ENCODE peak calls at places on chromosomes 3 and 15, in eight cellular contexts. One of them, this sample, is unnamed.

GRCh38 chr15:70723927-70724326 is 39.4 kb downstream of the UACA start:
- DNase-seq in iris pigment epithelial cell: no peak
- DNase-seq in RPMI7951: no peak
- DNase-seq in NAMALWA: no peak
- DNase-seq in AG09309: no peak
- DNase-seq in GM13976: no peak
- DNase-seq in ecto neural progenitor cell: no peak
- DNase-seq in T-cell: no peak
- DNase-seq in this sample: no peak

GRCh38 chr15:77030928-77031375 is 36.0 kb downstream of the PSTPIP1 start:
- DNase-seq in iris pigment epithelial cell: no peak
- DNase-seq in RPMI7951: no peak
- DNase-seq in NAMALWA: no peak
- DNase-seq in AG09309: no peak
- DNase-seq in GM13976: peak; percentile 19
- DNase-seq in ecto neural progenitor cell: peak; percentile 69
- DNase-seq in T-cell: no peak
- DNase-seq in this sample: no peak

GRCh38 chr3:16174389-16174788 is at the start of gene GALNT15:
- DNase-seq in iris pigment epithelial cell: peak; percentile 96
- DNase-seq in RPMI7951: peak; percentile 87
- DNase-seq in NAMALWA: no peak
- DNase-seq in AG09309: peak; percentile 91
- DNase-seq in GM13976: no peak
- DNase-seq in ecto neural progenitor cell: peak; percentile 43
- DNase-seq in T-cell: no peak
- DNase-seq in this sample: peak; percentile 89

GRCh38 chr15:40968290-40969085 is 15.2 kb downstream of the CHAC1 start:
- DNase-seq in iris pigment epithelial cell: no peak
- DNase-seq in RPMI7951: no peak
- DNase-seq in NAMALWA: no peak
- DNase-seq in AG09309: no peak
- DNase-seq in GM13976: no peak
- DNase-seq in ecto neural progenitor cell: no peak
- DNase-seq in T-cell: no peak
- DNase-seq in this sample: no peak

GRCh38 chr3:184526158-184526483 is 35.5 kb upstream of the EPHB3 start:
- DNase-seq in iris pigment epithelial cell: no peak
- DNase-seq in RPMI7951: no peak
- DNase-seq in NAMALWA: no peak
- DNase-seq in AG09309: no peak
- DNase-seq in GM13976: no peak
- DNase-seq in ecto neural progenitor cell: no peak
- DNase-seq in T-cell: no peak
- DNase-seq in this sample: no peak

GRCh38 chr3:158368271-158368670 is 202.7 kb upstream of the MLF1 start:
- DNase-seq in iris pigment epithelial cell: no peak
- DNase-seq in RPMI7951: no peak
- DNase-seq in NAMALWA: no peak
- DNase-seq in AG09309: no peak
- DNase-seq in GM13976: no peak
- DNase-seq in ecto neural progenitor cell: no peak
- DNase-seq in T-cell: no peak
- DNase-seq in this sample: no peak

GRCh38 chr3:48711727-48712126 is 5.3 kb downstream of the IP6K2 start:
- DNase-seq in iris pigment epithelial cell: no peak
- DNase-seq in RPMI7951: no peak
- DNase-seq in NAMALWA: no peak
- DNase-seq in AG09309: no peak
- DNase-seq in GM13976: no peak
- DNase-seq in ecto neural progenitor cell: no peak
- DNase-seq in T-cell: no peak
- DNase-seq in this sample: no peak

GRCh38 chr3:12970684-12971083 is 102.5 kb downstream of the IQSEC1 start:
- DNase-seq in iris pigment epithelial cell: no peak
- DNase-seq in RPMI7951: no peak
- DNase-seq in NAMALWA: no peak
- DNase-seq in AG09309: no peak
- DNase-seq in GM13976: no peak
- DNase-seq in ecto neural progenitor cell: no peak
- DNase-seq in T-cell: no peak
- DNase-seq in this sample: no peak

GRCh38 chr3:127448161-127448561 is 142.4 kb downstream of the TPRA1 start:
- DNase-seq in iris pigment epithelial cell: peak; percentile 5
- DNase-seq in RPMI7951: peak; percentile 23
- DNase-seq in NAMALWA: peak; percentile 64
- DNase-seq in AG09309: no peak
- DNase-seq in GM13976: no peak
- DNase-seq in ecto neural progenitor cell: peak; percentile 34
- DNase-seq in T-cell: no peak
- DNase-seq in this sample: no peak

GRCh38 chr3:125319765-125320164 is 55.4 kb downstream of the ZNF148 start:
- DNase-seq in iris pigment epithelial cell: no peak
- DNase-seq in RPMI7951: no peak
- DNase-seq in NAMALWA: no peak
- DNase-seq in AG09309: no peak
- DNase-seq in GM13976: no peak
- DNase-seq in ecto neural progenitor cell: no peak
- DNase-seq in T-cell: no peak
- DNase-seq in this sample: no peak

GRCh38 chr3:264394-265156 is 68.0 kb downstream of the CHL1 start:
- DNase-seq in iris pigment epithelial cell: peak; percentile 89
- DNase-seq in RPMI7951: peak; percentile 42
- DNase-seq in NAMALWA: no peak
- DNase-seq in AG09309: peak; percentile 18
- DNase-seq in GM13976: no peak
- DNase-seq in ecto neural progenitor cell: no peak
- DNase-seq in T-cell: no peak
- DNase-seq in this sample: peak; percentile 93

GRCh38 chr3:110138966-110139555 is 801.7 kb upstream of the DPPA4 start:
- DNase-seq in iris pigment epithelial cell: no peak
- DNase-seq in RPMI7951: no peak
- DNase-seq in NAMALWA: no peak
- DNase-seq in AG09309: no peak
- DNase-seq in GM13976: no peak
- DNase-seq in ecto neural progenitor cell: no peak
- DNase-seq in T-cell: no peak
- DNase-seq in this sample: no peak

GRCh38 chr3:107111889-107112288 is 265.4 kb upstream of the CCDC54 start:
- DNase-seq in iris pigment epithelial cell: no peak
- DNase-seq in RPMI7951: no peak
- DNase-seq in NAMALWA: no peak
- DNase-seq in AG09309: no peak
- DNase-seq in GM13976: no peak
- DNase-seq in ecto neural progenitor cell: no peak
- DNase-seq in T-cell: no peak
- DNase-seq in this sample: no peak

GRCh38 chr15:45648521-45649200 is 13.8 kb downstream of the SQOR start:
- DNase-seq in iris pigment epithelial cell: peak; percentile 89
- DNase-seq in RPMI7951: peak; percentile 75
- DNase-seq in NAMALWA: no peak
- DNase-seq in AG09309: no peak
- DNase-seq in GM13976: no peak
- DNase-seq in ecto neural progenitor cell: no peak
- DNase-seq in T-cell: no peak
- DNase-seq in this sample: no peak

GRCh38 chr3:186021673-186022362 is 84.0 kb upstream of the TRA2B start:
- DNase-seq in iris pigment epithelial cell: peak; percentile 93
- DNase-seq in RPMI7951: peak; percentile 96
- DNase-seq in NAMALWA: no peak
- DNase-seq in AG09309: peak; percentile 86
- DNase-seq in GM13976: no peak
- DNase-seq in ecto neural progenitor cell: no peak
- DNase-seq in T-cell: no peak
- DNase-seq in this sample: peak; percentile 85

GRCh38 chr3:99984668-99985067 is 129.6 kb downstream of the FILIP1L start:
- DNase-seq in iris pigment epithelial cell: no peak
- DNase-seq in RPMI7951: no peak
- DNase-seq in NAMALWA: no peak
- DNase-seq in AG09309: no peak
- DNase-seq in GM13976: no peak
- DNase-seq in ecto neural progenitor cell: no peak
- DNase-seq in T-cell: no peak
- DNase-seq in this sample: no peak

GRCh38 chr15:86555939-86556725 is 476.5 kb downstream of the AGBL1 start:
- DNase-seq in iris pigment epithelial cell: no peak
- DNase-seq in RPMI7951: peak; percentile 43
- DNase-seq in NAMALWA: no peak
- DNase-seq in AG09309: no peak
- DNase-seq in GM13976: no peak
- DNase-seq in ecto neural progenitor cell: no peak
- DNase-seq in T-cell: no peak
- DNase-seq in this sample: no peak

GRCh38 chr3:192827208-192827607 is 90.4 kb downstream of the MB21D2 start:
- DNase-seq in iris pigment epithelial cell: no peak
- DNase-seq in RPMI7951: peak; percentile 81
- DNase-seq in NAMALWA: no peak
- DNase-seq in AG09309: peak; percentile 25
- DNase-seq in GM13976: no peak
- DNase-seq in ecto neural progenitor cell: no peak
- DNase-seq in T-cell: no peak
- DNase-seq in this sample: no peak

GRCh38 chr3:193572426-193572908 is 17.8 kb upstream of the ATP13A4 start:
- DNase-seq in iris pigment epithelial cell: peak; percentile 60
- DNase-seq in RPMI7951: peak; percentile 62
- DNase-seq in NAMALWA: peak; percentile 76
- DNase-seq in AG09309: peak; percentile 29
- DNase-seq in GM13976: peak; percentile 58
- DNase-seq in ecto neural progenitor cell: peak; percentile 65
- DNase-seq in T-cell: peak; percentile 8
- DNase-seq in this sample: peak; percentile 13

GRCh38 chr3:52777127-52777958 is at the start of gene ITIH1:
- DNase-seq in iris pigment epithelial cell: no peak
- DNase-seq in RPMI7951: no peak
- DNase-seq in NAMALWA: no peak
- DNase-seq in AG09309: no peak
- DNase-seq in GM13976: no peak
- DNase-seq in ecto neural progenitor cell: peak; percentile 27
- DNase-seq in T-cell: no peak
- DNase-seq in this sample: no peak

GRCh38 chr3:126473292-126474168 is 2.2 kb downstream of the ZXDC start:
- DNase-seq in iris pigment epithelial cell: no peak
- DNase-seq in RPMI7951: no peak
- DNase-seq in NAMALWA: no peak
- DNase-seq in AG09309: no peak
- DNase-seq in GM13976: no peak
- DNase-seq in ecto neural progenitor cell: no peak
- DNase-seq in T-cell: no peak
- DNase-seq in this sample: no peak

GRCh38 chr3:53149006-53149690 is 11.9 kb upstream of the PRKCD start:
- DNase-seq in iris pigment epithelial cell: no peak
- DNase-seq in RPMI7951: no peak
- DNase-seq in NAMALWA: no peak
- DNase-seq in AG09309: no peak
- DNase-seq in GM13976: no peak
- DNase-seq in ecto neural progenitor cell: no peak
- DNase-seq in T-cell: no peak
- DNase-seq in this sample: no peak

GRCh38 chr3:149307435-149307783 is 26.0 kb downstream of the TM4SF18 start:
- DNase-seq in iris pigment epithelial cell: no peak
- DNase-seq in RPMI7951: no peak
- DNase-seq in NAMALWA: no peak
- DNase-seq in AG09309: no peak
- DNase-seq in GM13976: no peak
- DNase-seq in ecto neural progenitor cell: no peak
- DNase-seq in T-cell: no peak
- DNase-seq in this sample: no peak

GRCh38 chr3:125200731-125201139 is 11.8 kb downstream of the SLC12A8 start:
- DNase-seq in iris pigment epithelial cell: no peak
- DNase-seq in RPMI7951: no peak
- DNase-seq in NAMALWA: no peak
- DNase-seq in AG09309: no peak
- DNase-seq in GM13976: peak; percentile 66
- DNase-seq in ecto neural progenitor cell: no peak
- DNase-seq in T-cell: no peak
- DNase-seq in this sample: no peak

GRCh38 chr3:104101736-104102135 is 1265.0 kb upstream of the ALCAM start:
- DNase-seq in iris pigment epithelial cell: no peak
- DNase-seq in RPMI7951: no peak
- DNase-seq in NAMALWA: no peak
- DNase-seq in AG09309: no peak
- DNase-seq in GM13976: no peak
- DNase-seq in ecto neural progenitor cell: no peak
- DNase-seq in T-cell: no peak
- DNase-seq in this sample: no peak

GRCh38 chr3:18609184-18609583 is 184.0 kb upstream of the SATB1 start:
- DNase-seq in iris pigment epithelial cell: no peak
- DNase-seq in RPMI7951: no peak
- DNase-seq in NAMALWA: no peak
- DNase-seq in AG09309: no peak
- DNase-seq in GM13976: no peak
- DNase-seq in ecto neural progenitor cell: no peak
- DNase-seq in T-cell: no peak
- DNase-seq in this sample: no peak

GRCh38 chr15:78087944-78088772 is 4.2 kb upstream of the SH2D7 start:
- DNase-seq in iris pigment epithelial cell: no peak
- DNase-seq in RPMI7951: no peak
- DNase-seq in NAMALWA: peak; percentile 50
- DNase-seq in AG09309: no peak
- DNase-seq in GM13976: no peak
- DNase-seq in ecto neural progenitor cell: no peak
- DNase-seq in T-cell: no peak
- DNase-seq in this sample: no peak

GRCh38 chr15:40103124-40103858 is 5.4 kb downstream of the BMF start:
- DNase-seq in iris pigment epithelial cell: peak; percentile 80
- DNase-seq in RPMI7951: peak; percentile 98
- DNase-seq in NAMALWA: no peak
- DNase-seq in AG09309: peak; percentile 48
- DNase-seq in GM13976: no peak
- DNase-seq in ecto neural progenitor cell: peak; percentile 68
- DNase-seq in T-cell: no peak
- DNase-seq in this sample: no peak

GRCh38 chr15:68586274-68586961 is 7.6 kb downstream of the CORO2B start:
- DNase-seq in iris pigment epithelial cell: peak; percentile 74
- DNase-seq in RPMI7951: peak; percentile 84
- DNase-seq in NAMALWA: no peak
- DNase-seq in AG09309: peak; percentile 68
- DNase-seq in GM13976: no peak
- DNase-seq in ecto neural progenitor cell: no peak
- DNase-seq in T-cell: no peak
- DNase-seq in this sample: no peak

GRCh38 chr3:8658326-8659212 is 14.0 kb upstream of the SSUH2 start:
- DNase-seq in iris pigment epithelial cell: peak; percentile 41
- DNase-seq in RPMI7951: peak; percentile 59
- DNase-seq in NAMALWA: peak; percentile 99
- DNase-seq in AG09309: no peak
- DNase-seq in GM13976: peak; percentile 66
- DNase-seq in ecto neural progenitor cell: no peak
- DNase-seq in T-cell: no peak
- DNase-seq in this sample: no peak

GRCh38 chr3:195081242-195081963 is 189.6 kb downstream of the XXYLT1 start:
- DNase-seq in iris pigment epithelial cell: peak; percentile 67
- DNase-seq in RPMI7951: no peak
- DNase-seq in NAMALWA: no peak
- DNase-seq in AG09309: no peak
- DNase-seq in GM13976: no peak
- DNase-seq in ecto neural progenitor cell: no peak
- DNase-seq in T-cell: no peak
- DNase-seq in this sample: no peak